ENCODE peak calls at places on chromosome 14, in four cellular contexts. N, U, G and X are unnamed samples. For H3K27me3, the result is how much of the 10 kb centered on the place peaks cover.

GRCh38 chr14:68506021-68506644 is 286.7 kb downstream of the ZFP36L1 start:
- DNase-seq in N (peak), U (no peak), G (no peak), X (no peak)

GRCh38 chr14:34227834-34228662 is 234.0 kb downstream of the SPTSSA start:
- DNase-seq in N (peak), U (peak), G (peak), X (peak)

GRCh38 chr14:51367600-51367931 is 127.5 kb downstream of the TMX1 start:
- DNase-seq in N (no peak), U (no peak), G (no peak), X (no peak)

GRCh38 chr14:64405295-64405694 is 17.1 kb downstream of the MTHFD1 start:
- DNase-seq in N (peak), U (no peak), G (no peak), X (no peak)

GRCh38 chr14:33938131-33938949 is 12.5 kb downstream of the EGLN3 start:
- DNase-seq in N (peak), U (no peak), G (peak), X (peak)

GRCh38 chr14:23095196-23096108 is at the start of gene C14orf119:
- DNase-seq in N (peak), U (peak), G (peak), X (peak)

GRCh38 chr14:51119411-51120051 is 24.6 kb upstream of the TRIM9 start:
- DNase-seq in N (no peak), U (no peak), G (no peak), X (no peak)

GRCh38 chr14:80586116-80586515 is 355.4 kb downstream of the CEP128 start:
- DNase-seq in N (no peak), U (no peak), G (no peak), X (no peak)

GRCh38 chr14:68523994-68524725 is 268.7 kb downstream of the ZFP36L1 start:
- DNase-seq in N (no peak), U (no peak), G (no peak), X (no peak)

GRCh38 chr14:69780952-69781351 is 14.0 kb downstream of the SRSF5 start:
- DNase-seq in N (no peak), U (no peak), G (no peak), X (no peak)

GRCh38 chr14:96146131-96146771 is 58.4 kb upstream of the BDKRB2 start:
- DNase-seq in N (no peak), U (no peak), G (no peak), X (no peak)

GRCh38 chr14:61706096-61706690 is 10.9 kb downstream of the HIF1A start:
- DNase-seq in N (no peak), U (no peak), G (no peak), X (no peak)

GRCh38 chr14:61705017-61705416 is 9.7 kb downstream of the HIF1A start:
- DNase-seq in N (no peak), U (no peak), G (no peak), X (no peak)

GRCh38 chr14:61704554-61704953 is 9.2 kb downstream of the HIF1A start:
- DNase-seq in N (no peak), U (no peak), G (no peak), X (no peak)

GRCh38 chr14:61701946-61702345 is 6.6 kb downstream of the HIF1A start:
- DNase-seq in N (no peak), U (no peak), G (no peak), X (no peak)

DNA sequence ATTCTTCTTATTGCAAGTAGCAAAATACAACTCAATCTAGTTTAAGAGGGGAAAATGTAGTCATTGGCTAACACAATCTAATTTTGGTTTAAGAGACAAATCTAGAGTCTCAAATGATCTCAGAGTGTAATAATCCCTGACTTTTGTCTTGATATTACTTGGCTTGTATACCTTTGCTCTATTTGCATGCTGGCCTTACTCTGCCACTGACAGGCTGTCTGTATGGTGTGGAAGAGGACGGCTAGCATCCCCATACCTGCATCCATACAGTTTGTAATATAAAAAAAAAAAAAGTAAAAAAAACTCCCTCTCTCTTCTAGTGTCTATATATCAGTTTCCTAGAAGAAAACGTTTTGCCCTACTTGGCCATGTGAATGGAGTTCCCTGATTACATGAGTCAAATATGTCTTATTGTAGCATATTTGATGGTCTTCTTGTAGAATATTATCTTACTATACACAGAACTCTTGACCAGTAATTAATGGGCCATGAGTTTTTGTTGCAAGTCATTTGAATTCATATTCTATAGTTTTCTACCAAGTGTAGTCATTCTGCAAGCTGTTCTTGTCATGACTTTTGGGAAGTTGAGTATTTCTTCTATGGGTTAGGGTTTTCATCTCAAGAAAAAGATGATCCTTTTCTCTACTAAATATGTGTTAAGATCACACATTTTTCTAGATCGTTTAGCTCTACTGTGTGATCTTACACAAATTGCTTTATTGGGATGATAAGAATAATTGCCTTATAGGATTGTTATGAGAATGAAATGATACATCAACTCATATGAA is 8.2 kb downstream of the HIF1A start:
- DNase-seq in N (no peak), U (no peak), G (no peak), X (no peak)
- H3K27me3 ChIP-seq in N (under half), U (under half), G (under half), X (under half)

DNA sequence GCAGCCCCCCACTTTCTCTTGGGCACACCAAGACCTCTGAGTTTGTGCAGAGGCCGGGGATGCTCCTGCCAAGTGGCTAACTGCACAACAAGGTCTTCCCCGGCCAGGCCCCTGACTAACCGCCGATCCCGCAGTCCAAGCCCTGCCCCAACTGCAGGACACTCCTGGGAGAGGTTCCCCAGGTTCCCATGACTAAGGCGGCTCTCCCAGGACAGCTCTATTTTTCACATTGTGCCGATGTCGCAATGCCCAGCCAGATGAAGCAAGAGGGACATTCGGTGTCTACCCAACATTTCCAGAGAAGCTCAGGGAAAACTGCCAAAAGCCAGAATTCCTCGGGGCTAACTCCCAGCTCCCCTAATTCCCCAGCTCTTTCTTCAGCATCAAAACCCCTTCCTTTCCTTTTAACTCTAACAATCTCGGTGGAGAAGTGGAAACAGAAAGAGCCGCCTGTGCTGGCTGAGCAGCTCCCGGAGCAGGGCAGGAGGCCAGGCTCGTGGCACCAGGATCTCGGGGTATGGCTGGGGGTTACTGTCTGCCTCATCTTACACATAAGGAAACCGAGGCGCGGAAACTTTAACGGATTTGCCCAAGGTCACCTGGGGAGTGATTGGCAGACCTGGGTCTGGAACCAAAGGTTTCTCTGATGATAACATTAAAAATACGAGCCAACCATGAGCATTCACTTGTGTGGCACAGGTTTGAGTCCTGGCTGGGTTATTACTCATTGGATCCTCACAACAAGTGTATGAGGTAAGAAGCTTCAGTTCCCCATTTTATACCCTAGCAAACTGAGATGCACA is 318.3 kb downstream of the BCL11B start:
- DNase-seq in N (no peak), U (no peak), G (peak), X (no peak)
- H3K27me3 ChIP-seq in N (under half), U (under half), G (under half), X (half or more)

DNA sequence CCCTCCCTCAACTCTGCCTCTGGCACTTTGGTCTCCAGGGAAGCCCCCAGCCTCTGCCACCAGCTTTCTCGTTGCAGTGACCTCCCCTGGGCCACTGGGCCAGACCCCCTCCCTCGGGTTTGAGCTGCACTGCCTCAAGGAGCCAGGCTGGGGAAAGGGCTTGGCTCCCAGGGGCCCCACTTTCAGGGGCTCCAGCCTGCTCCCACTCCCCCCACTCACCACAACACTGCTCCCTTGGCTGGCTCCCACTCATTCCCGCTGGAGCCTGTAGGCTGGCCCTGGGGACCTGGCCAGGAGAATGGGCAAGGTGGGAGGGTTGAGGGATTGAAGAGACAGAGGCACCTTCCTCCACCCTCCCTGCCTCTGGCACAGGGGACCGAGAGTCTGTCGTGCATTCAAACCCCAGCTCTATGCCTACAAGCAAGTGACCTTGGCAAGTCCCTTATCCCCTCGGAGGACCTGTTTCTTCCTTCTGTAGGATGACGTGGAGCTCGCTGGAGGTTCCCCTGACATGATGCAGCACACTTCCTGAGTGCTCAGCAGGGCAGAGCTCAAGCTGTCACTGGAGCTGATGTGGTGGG is 19.2 kb upstream of the KIF26A start:
- DNase-seq in N (no peak), U (no peak), G (no peak), X (no peak)
- H3K27me3 ChIP-seq in N (under half), U (under half), G (under half), X (under half)

GRCh38 chr14:93753647-93754046 is 34.6 kb downstream of the PRIMA1 start:
- DNase-seq in N (no peak), U (no peak), G (no peak), X (no peak)

GRCh38 chr14:93759781-93760307 is 28.4 kb downstream of the PRIMA1 start:
- DNase-seq in N (no peak), U (no peak), G (peak), X (peak)

GRCh38 chr14:93752980-93753561 is 35.2 kb downstream of the PRIMA1 start:
- DNase-seq in N (no peak), U (no peak), G (no peak), X (peak)

GRCh38 chr14:93751946-93752660 is 36.2 kb downstream of the PRIMA1 start:
- DNase-seq in N (no peak), U (no peak), G (no peak), X (no peak)

GRCh38 chr14:93757185-93757584 is 31.1 kb downstream of the PRIMA1 start:
- DNase-seq in N (no peak), U (no peak), G (no peak), X (no peak)
- H3K27me3 ChIP-seq in N (under half), U (under half), G (under half), X (under half)

DNA sequence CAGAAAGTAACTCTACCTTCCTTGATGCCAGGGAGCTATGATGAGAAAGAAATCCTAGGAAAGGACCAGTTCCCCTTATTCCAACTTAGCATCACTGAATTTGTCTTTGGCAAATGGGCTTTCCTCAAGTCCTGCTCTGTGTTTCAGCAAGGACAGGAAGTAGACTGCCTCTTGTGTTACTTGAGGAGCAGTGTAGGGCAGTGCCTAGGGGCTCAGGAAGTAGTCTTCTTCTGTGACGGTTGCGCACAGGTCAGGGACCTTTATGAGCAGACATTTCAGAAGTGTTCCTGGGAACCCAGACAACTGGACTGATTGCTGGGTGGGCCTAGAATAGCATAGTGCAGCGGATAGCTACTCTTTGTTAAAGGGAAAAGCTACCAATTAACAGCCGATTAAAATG is 2.7 kb downstream of the LGALS3 start:
- DNase-seq in N (no peak), U (no peak), G (peak), X (no peak)
- H3K27me3 ChIP-seq in N (under half), U (under half), G (under half), X (under half)

GRCh38 chr14:24340606-24341005 is 815 bp upstream of the RIPK3 start:
- DNase-seq in N (no peak), U (no peak), G (no peak), X (no peak)
- H3K27me3 ChIP-seq in N (half or more), U (under half), G (under half), X (half or more)

GRCh38 chr14:104066279-104066678 is 19.2 kb upstream of the ASPG start:
- DNase-seq in N (no peak), U (no peak), G (no peak), X (no peak)
- H3K27me3 ChIP-seq in N (under half), U (under half), G (under half), X (under half)